ENCODE peak calls at places on chromosomes 2 and 18, in nine cellular contexts. One of them, this sample, is unnamed. For H3K36me3, the result is how much of the 10 kb centered on the place peaks cover.

GRCh38 chr2:3469486-3469885 is 49.8 kb downstream of the ADI1 start:
- DNase-seq in WERI-Rb-1: no peak
- DNase-seq in neural progenitor cell: no peak
- DNase-seq in esophagus squamous epithelium: no peak
- DNase-seq in bronchial epithelial cell: no peak
- DNase-seq in colonic mucosa: no peak
- DNase-seq in cardiac muscle cell: no peak
- DNase-seq in upper lobe of left lung: no peak
- DNase-seq in astrocyte: no peak
- DNase-seq in this sample: no peak

GRCh38 chr2:9226458-9227380 is 20.1 kb downstream of the ASAP2 start:
- DNase-seq in WERI-Rb-1: no peak
- DNase-seq in neural progenitor cell: no peak
- DNase-seq in esophagus squamous epithelium: no peak
- DNase-seq in bronchial epithelial cell: no peak
- DNase-seq in colonic mucosa: peak
- DNase-seq in cardiac muscle cell: no peak
- DNase-seq in upper lobe of left lung: no peak
- DNase-seq in astrocyte: no peak
- DNase-seq in this sample: no peak

GRCh38 chr18:11883153-11883552 is 25.0 kb downstream of the MPPE1 start:
- DNase-seq in WERI-Rb-1: no peak
- DNase-seq in neural progenitor cell: no peak
- DNase-seq in esophagus squamous epithelium: no peak
- DNase-seq in bronchial epithelial cell: no peak
- DNase-seq in colonic mucosa: no peak
- DNase-seq in cardiac muscle cell: no peak
- DNase-seq in upper lobe of left lung: no peak
- DNase-seq in astrocyte: no peak
- DNase-seq in this sample: no peak

GRCh38 chr2:71122917-71123316 is 7.1 kb downstream of the MCEE start:
- DNase-seq in WERI-Rb-1: no peak
- DNase-seq in neural progenitor cell: no peak
- DNase-seq in esophagus squamous epithelium: no peak
- DNase-seq in bronchial epithelial cell: peak
- DNase-seq in colonic mucosa: no peak
- DNase-seq in cardiac muscle cell: no peak
- DNase-seq in upper lobe of left lung: no peak
- DNase-seq in astrocyte: peak
- DNase-seq in this sample: no peak

GRCh38 chr2:158464426-158465281 is 7.9 kb downstream of the PKP4 start:
- DNase-seq in WERI-Rb-1: no peak
- DNase-seq in neural progenitor cell: peak
- DNase-seq in esophagus squamous epithelium: no peak
- DNase-seq in bronchial epithelial cell: peak
- DNase-seq in colonic mucosa: no peak
- DNase-seq in cardiac muscle cell: peak
- DNase-seq in upper lobe of left lung: no peak
- DNase-seq in astrocyte: peak
- DNase-seq in this sample: no peak

GRCh38 chr18:55401638-55402191 is 186.3 kb downstream of the TCF4 start:
- DNase-seq in WERI-Rb-1: no peak
- DNase-seq in neural progenitor cell: peak
- DNase-seq in esophagus squamous epithelium: no peak
- DNase-seq in bronchial epithelial cell: no peak
- DNase-seq in colonic mucosa: no peak
- DNase-seq in cardiac muscle cell: peak
- DNase-seq in upper lobe of left lung: no peak
- DNase-seq in astrocyte: peak
- DNase-seq in this sample: peak

GRCh38 chr18:38422216-38422615 is 856.6 kb upstream of the CELF4 start:
- DNase-seq in WERI-Rb-1: no peak
- DNase-seq in neural progenitor cell: no peak
- DNase-seq in esophagus squamous epithelium: no peak
- DNase-seq in bronchial epithelial cell: no peak
- DNase-seq in colonic mucosa: no peak
- DNase-seq in cardiac muscle cell: no peak
- DNase-seq in upper lobe of left lung: no peak
- DNase-seq in astrocyte: no peak
- DNase-seq in this sample: no peak

GRCh38 chr2:49248506-49248905 is 94.2 kb upstream of the FSHR start:
- DNase-seq in WERI-Rb-1: no peak
- DNase-seq in neural progenitor cell: no peak
- DNase-seq in esophagus squamous epithelium: no peak
- DNase-seq in bronchial epithelial cell: peak
- DNase-seq in colonic mucosa: no peak
- DNase-seq in cardiac muscle cell: peak
- DNase-seq in upper lobe of left lung: no peak
- DNase-seq in astrocyte: peak
- DNase-seq in this sample: peak

GRCh38 chr2:180849851-180850250 is 130.6 kb upstream of the UBE2E3 start:
- DNase-seq in WERI-Rb-1: no peak
- DNase-seq in neural progenitor cell: no peak
- DNase-seq in esophagus squamous epithelium: no peak
- DNase-seq in bronchial epithelial cell: no peak
- DNase-seq in colonic mucosa: no peak
- DNase-seq in cardiac muscle cell: no peak
- DNase-seq in upper lobe of left lung: no peak
- DNase-seq in astrocyte: no peak
- DNase-seq in this sample: no peak

GRCh38 chr2:46690825-46691224 is 211.5 kb downstream of the TMEM247 start:
- DNase-seq in WERI-Rb-1: no peak
- DNase-seq in neural progenitor cell: no peak
- DNase-seq in esophagus squamous epithelium: no peak
- DNase-seq in bronchial epithelial cell: no peak
- DNase-seq in colonic mucosa: no peak
- DNase-seq in cardiac muscle cell: peak
- DNase-seq in upper lobe of left lung: no peak
- DNase-seq in astrocyte: peak
- DNase-seq in this sample: peak

GRCh38 chr2:14700753-14701152 is 68.2 kb downstream of the LRATD1 start:
- DNase-seq in WERI-Rb-1: no peak
- DNase-seq in neural progenitor cell: no peak
- DNase-seq in esophagus squamous epithelium: no peak
- DNase-seq in bronchial epithelial cell: peak
- DNase-seq in colonic mucosa: no peak
- DNase-seq in cardiac muscle cell: no peak
- DNase-seq in upper lobe of left lung: no peak
- DNase-seq in astrocyte: peak
- DNase-seq in this sample: no peak

GRCh38 chr2:64262068-64262467 is 117.8 kb upstream of the PELI1 start:
- DNase-seq in WERI-Rb-1: no peak
- DNase-seq in neural progenitor cell: no peak
- DNase-seq in esophagus squamous epithelium: no peak
- DNase-seq in bronchial epithelial cell: no peak
- DNase-seq in colonic mucosa: peak
- DNase-seq in cardiac muscle cell: no peak
- DNase-seq in upper lobe of left lung: no peak
- DNase-seq in astrocyte: no peak
- DNase-seq in this sample: no peak

DNA sequence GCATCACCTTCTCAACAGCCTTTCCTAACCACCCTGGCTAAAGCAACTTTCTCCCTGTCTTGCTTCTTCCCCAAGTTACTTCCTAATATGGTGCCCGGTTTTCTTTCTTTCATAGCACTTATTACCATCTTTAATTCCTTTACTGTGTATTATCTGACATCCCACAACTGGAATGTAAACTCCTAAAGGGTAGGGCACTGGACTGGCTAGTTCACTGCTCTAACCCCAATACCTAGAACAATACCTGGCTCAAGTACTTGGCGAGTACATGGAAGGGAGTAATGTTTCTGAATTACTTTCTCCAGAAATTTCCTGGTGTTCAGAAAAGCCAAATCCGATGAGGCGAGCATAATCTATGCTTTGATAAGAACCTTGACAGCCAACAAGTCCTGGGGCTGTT is 22.7 kb upstream of the RNF103 start:
- DNase-seq in WERI-Rb-1: no peak
- DNase-seq in neural progenitor cell: no peak
- DNase-seq in esophagus squamous epithelium: no peak
- DNase-seq in bronchial epithelial cell: no peak
- DNase-seq in colonic mucosa: no peak
- DNase-seq in cardiac muscle cell: no peak
- DNase-seq in upper lobe of left lung: no peak
- DNase-seq in astrocyte: no peak
- DNase-seq in this sample: no peak
- H3K36me3 ChIP-seq in WERI-Rb-1: under half
- H3K36me3 ChIP-seq in neural progenitor cell: under half
- H3K36me3 ChIP-seq in esophagus squamous epithelium: under half
- H3K36me3 ChIP-seq in bronchial epithelial cell: under half
- H3K36me3 ChIP-seq in colonic mucosa: under half
- H3K36me3 ChIP-seq in cardiac muscle cell: under half
- H3K36me3 ChIP-seq in upper lobe of left lung: under half
- H3K36me3 ChIP-seq in astrocyte: under half
- H3K36me3 ChIP-seq in this sample: under half

DNA sequence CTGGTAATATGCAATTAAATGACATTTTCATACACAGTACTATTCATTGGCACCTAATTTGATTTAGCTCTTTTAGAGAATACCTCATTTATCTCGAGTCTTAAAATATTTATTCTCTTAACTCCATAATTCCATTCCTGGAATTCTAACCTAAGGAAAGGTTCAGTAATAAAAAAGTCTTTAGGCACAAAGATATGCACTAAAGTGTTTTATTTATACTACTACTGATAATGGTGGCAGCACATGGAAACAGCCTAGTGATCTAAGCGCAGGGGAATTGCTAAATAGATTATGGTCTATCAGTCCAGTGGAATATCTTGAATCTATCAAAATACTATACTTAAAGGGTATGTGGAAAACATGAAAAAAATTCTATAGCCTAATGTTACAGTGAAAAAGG is 142.5 kb upstream of the LTBP1 start:
- DNase-seq in WERI-Rb-1: no peak
- DNase-seq in neural progenitor cell: no peak
- DNase-seq in esophagus squamous epithelium: no peak
- DNase-seq in bronchial epithelial cell: no peak
- DNase-seq in colonic mucosa: no peak
- DNase-seq in cardiac muscle cell: no peak
- DNase-seq in upper lobe of left lung: no peak
- DNase-seq in astrocyte: no peak
- DNase-seq in this sample: no peak
- H3K4me3 ChIP-seq in WERI-Rb-1: no peak
- H3K4me3 ChIP-seq in neural progenitor cell: no peak
- H3K4me3 ChIP-seq in esophagus squamous epithelium: no peak
- H3K4me3 ChIP-seq in bronchial epithelial cell: no peak
- H3K4me3 ChIP-seq in colonic mucosa: no peak
- H3K4me3 ChIP-seq in cardiac muscle cell: no peak
- H3K4me3 ChIP-seq in upper lobe of left lung: no peak
- H3K4me3 ChIP-seq in astrocyte: no peak
- H3K4me3 ChIP-seq in this sample: no peak

GRCh38 chr2:176120369-176121307 is 1.9 kb upstream of the HOXD9 start:
- DNase-seq in WERI-Rb-1: no peak
- DNase-seq in neural progenitor cell: no peak
- DNase-seq in esophagus squamous epithelium: no peak
- DNase-seq in bronchial epithelial cell: no peak
- DNase-seq in colonic mucosa: no peak
- DNase-seq in cardiac muscle cell: no peak
- DNase-seq in upper lobe of left lung: no peak
- DNase-seq in astrocyte: no peak
- DNase-seq in this sample: no peak

GRCh38 chr2:176123483-176123843 is 944 bp downstream of the HOXD9 start:
- DNase-seq in WERI-Rb-1: no peak
- DNase-seq in neural progenitor cell: no peak
- DNase-seq in esophagus squamous epithelium: no peak
- DNase-seq in bronchial epithelial cell: no peak
- DNase-seq in colonic mucosa: no peak
- DNase-seq in cardiac muscle cell: no peak
- DNase-seq in upper lobe of left lung: no peak
- DNase-seq in astrocyte: no peak
- DNase-seq in this sample: no peak

GRCh38 chr2:176122633-176123482 is at the start of gene HOXD9:
- DNase-seq in WERI-Rb-1: peak
- DNase-seq in neural progenitor cell: peak
- DNase-seq in esophagus squamous epithelium: no peak
- DNase-seq in bronchial epithelial cell: no peak
- DNase-seq in colonic mucosa: peak
- DNase-seq in cardiac muscle cell: no peak
- DNase-seq in upper lobe of left lung: no peak
- DNase-seq in astrocyte: no peak
- DNase-seq in this sample: no peak

GRCh38 chr2:176122266-176122632 is 270 bp upstream of the HOXD9 start:
- DNase-seq in WERI-Rb-1: no peak
- DNase-seq in neural progenitor cell: peak
- DNase-seq in esophagus squamous epithelium: no peak
- DNase-seq in bronchial epithelial cell: no peak
- DNase-seq in colonic mucosa: no peak
- DNase-seq in cardiac muscle cell: no peak
- DNase-seq in upper lobe of left lung: no peak
- DNase-seq in astrocyte: no peak
- DNase-seq in this sample: no peak

DNA sequence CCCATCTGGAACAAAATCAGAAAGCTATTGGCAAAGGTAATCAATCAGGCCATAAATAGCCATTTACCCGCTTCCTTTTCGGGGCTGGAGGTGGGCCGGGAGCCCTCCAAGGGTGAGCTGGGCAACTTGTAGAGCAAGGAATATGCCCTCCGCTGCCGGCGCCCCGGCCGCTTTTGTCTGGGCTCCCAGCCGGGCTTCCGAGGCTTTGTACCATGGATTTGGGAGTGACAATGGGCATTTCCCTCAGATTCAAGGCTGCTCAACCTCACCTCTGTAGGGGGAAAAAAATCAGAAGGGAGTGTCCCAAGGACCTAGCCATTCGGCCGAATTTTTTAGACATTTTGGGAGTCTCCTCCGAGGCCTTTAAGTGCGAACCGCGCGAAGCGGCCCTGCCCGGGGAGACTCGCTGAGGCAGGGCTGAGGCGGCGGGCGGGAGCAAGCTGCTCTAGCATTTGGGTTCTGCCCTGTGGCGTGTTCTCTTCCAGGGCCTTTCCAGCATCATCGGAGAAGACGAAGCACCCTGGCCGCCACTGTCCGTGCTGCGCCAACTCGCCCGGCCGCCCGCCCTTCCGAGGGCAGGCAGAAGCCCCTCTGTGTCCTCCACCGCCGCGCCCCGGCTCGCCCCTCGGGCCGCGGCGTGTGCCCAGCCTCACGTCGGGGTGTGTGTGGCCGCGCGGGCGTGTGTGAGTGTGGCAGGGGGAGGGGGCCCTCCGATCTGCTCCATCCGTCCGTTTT is 975 bp upstream of the HOXD9 start:
- DNase-seq in WERI-Rb-1: no peak
- DNase-seq in neural progenitor cell: no peak
- DNase-seq in esophagus squamous epithelium: no peak
- DNase-seq in bronchial epithelial cell: no peak
- DNase-seq in colonic mucosa: no peak
- DNase-seq in cardiac muscle cell: no peak
- DNase-seq in upper lobe of left lung: no peak
- DNase-seq in astrocyte: no peak
- DNase-seq in this sample: no peak
- TF ChIP-seq CTCF in WERI-Rb-1: no peak
- TF ChIP-seq CTCF in neural progenitor cell: no peak
- TF ChIP-seq CTCF in esophagus squamous epithelium: no peak
- TF ChIP-seq CTCF in bronchial epithelial cell: no peak
- TF ChIP-seq CTCF in colonic mucosa: no peak
- TF ChIP-seq CTCF in cardiac muscle cell: no peak
- TF ChIP-seq CTCF in upper lobe of left lung: no peak
- TF ChIP-seq CTCF in astrocyte: no peak
- TF ChIP-seq CTCF in this sample: no peak

DNA sequence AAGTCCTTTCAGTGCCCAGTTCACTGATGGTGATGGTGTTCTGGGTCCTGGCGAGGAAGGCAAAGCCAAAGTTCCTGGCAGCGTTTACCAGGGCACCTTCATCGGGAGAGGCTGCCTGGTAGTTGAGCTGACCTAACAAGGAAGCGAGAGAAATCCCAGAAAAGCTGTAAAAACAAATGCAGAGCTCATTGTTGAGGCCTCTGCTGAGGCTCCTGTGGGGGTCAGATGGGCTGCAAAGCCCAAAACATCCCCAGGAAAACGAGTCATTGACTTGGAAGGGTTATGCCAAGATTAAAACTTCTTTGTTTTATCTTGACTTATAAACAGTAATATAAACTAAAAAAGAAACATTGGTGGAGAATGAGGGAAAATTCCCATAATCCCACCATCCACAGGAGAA is 53.3 kb upstream of the NARS1 start:
- DNase-seq in WERI-Rb-1: no peak
- DNase-seq in neural progenitor cell: no peak
- DNase-seq in esophagus squamous epithelium: no peak
- DNase-seq in bronchial epithelial cell: no peak
- DNase-seq in colonic mucosa: no peak
- DNase-seq in cardiac muscle cell: no peak
- DNase-seq in upper lobe of left lung: no peak
- DNase-seq in astrocyte: no peak
- DNase-seq in this sample: no peak
- H3K36me3 ChIP-seq in WERI-Rb-1: under half
- H3K36me3 ChIP-seq in neural progenitor cell: under half
- H3K36me3 ChIP-seq in esophagus squamous epithelium: half or more
- H3K36me3 ChIP-seq in bronchial epithelial cell: under half
- H3K36me3 ChIP-seq in colonic mucosa: under half
- H3K36me3 ChIP-seq in cardiac muscle cell: under half
- H3K36me3 ChIP-seq in upper lobe of left lung: under half
- H3K36me3 ChIP-seq in astrocyte: under half
- H3K36me3 ChIP-seq in this sample: under half